ENCODE peak calls at places on chromosomes 13 and 19, in four cellular contexts. K is H1, N is GM12878, H is K562. A is an unnamed sample.

GRCh38 chr13:94784066-94784465 is 71.7 kb upstream of the SOX21 start:
- DNase-seq in K (no peak), N (no peak), H (no peak), A (no peak)

GRCh38 chr19:46015080-46015960 is 7.5 kb downstream of the PGLYRP1 start:
- DNase-seq in K (peak; percentile 93), N (no peak), H (peak; percentile 76), A (no peak)

GRCh38 chr19:51398096-51398704 is 7.8 kb upstream of the C19orf84 start:
- DNase-seq in K (no peak), N (no peak), H (peak; percentile 36), A (peak; percentile 40)

GRCh38 chr13:23681253-23681652 is 111.0 kb downstream of the TNFRSF19 start:
- DNase-seq in K (no peak), N (no peak), H (no peak), A (no peak)

GRCh38 chr19:7528522-7529245 is 6.3 kb downstream of the MCOLN1 start:
- DNase-seq in K (no peak), N (no peak), H (no peak), A (no peak)

GRCh38 chr19:2625434-2625833 is 77.1 kb downstream of the GNG7 start:
- DNase-seq in K (no peak), N (no peak), H (no peak), A (no peak)

GRCh38 chr19:48683349-48683748 is 10.5 kb upstream of the NTN5 start:
- DNase-seq in K (no peak), N (no peak), H (no peak), A (no peak)

GRCh38 chr19:2636142-2636896 is 66.2 kb downstream of the GNG7 start:
- DNase-seq in K (no peak), N (no peak), H (no peak), A (no peak)

GRCh38 chr19:6723108-6723618 is 2.7 kb upstream of the C3 start:
- DNase-seq in K (no peak), N (no peak), H (no peak), A (peak; percentile 93)

GRCh38 chr19:48530044-48530720 is 18.5 kb upstream of the LMTK3 start:
- DNase-seq in K (no peak), N (no peak), H (no peak), A (no peak)

GRCh38 chr19:13600091-13600490 is 93.8 kb upstream of the CACNA1A start:
- DNase-seq in K (no peak), N (no peak), H (no peak), A (no peak)

GRCh38 chr13:111950697-111951096 is 116.3 kb upstream of the SOX1 start:
- DNase-seq in K (no peak), N (no peak), H (no peak), A (no peak)
- TF ChIP-seq CBX5 in K (no peak), N (no peak), H (no peak), A (no peak)

GRCh38 chr13:76123548-76123947 is 487.4 kb downstream of the LMO7 start:
- DNase-seq in K (no peak), N (no peak), H (no peak), A (no peak)
- TF ChIP-seq CBX5 in K (no peak), N (no peak), H (no peak), A (no peak)

GRCh38 chr13:63198076-63198475 is 1782.4 kb upstream of the PCDH20 start:
- DNase-seq in K (no peak), N (no peak), H (no peak), A (no peak)
- TF ChIP-seq CBX5 in K (no peak), N (no peak), H (no peak), A (no peak)

GRCh38 chr19:5445667-5446066 is 9.6 kb upstream of the ZNRF4 start:
- DNase-seq in K (no peak), N (no peak), H (peak; percentile 24), A (no peak)

GRCh38 chr19:5448374-5448773 is 6.8 kb upstream of the ZNRF4 start:
- DNase-seq in K (no peak), N (no peak), H (no peak), A (no peak)

GRCh38 chr19:5445071-5445470 is 10.1 kb upstream of the ZNRF4 start:
- DNase-seq in K (no peak), N (no peak), H (no peak), A (no peak)

GRCh38 chr19:5450482-5450881 is 4.7 kb upstream of the ZNRF4 start:
- DNase-seq in K (no peak), N (no peak), H (no peak), A (no peak)

GRCh38 chr19:5447700-5448311 is 7.4 kb upstream of the ZNRF4 start:
- DNase-seq in K (no peak), N (no peak), H (no peak), A (no peak)
- TF ChIP-seq CBX5 in K (no peak), N (no peak), H (no peak), A (no peak)

GRCh38 chr13:34372581-34372980 is 554.6 kb downstream of the RFC3 start:
- DNase-seq in K (no peak), N (no peak), H (no peak), A (no peak)
- TF ChIP-seq CBX5 in K (no peak), N (no peak), H (no peak), A (no peak)

GRCh38 chr19:19134687-19135158 is 3.6 kb downstream of the TMEM161A start:
- DNase-seq in K (peak; percentile 89), N (no peak), H (peak; percentile 88), A (no peak)
- TF ChIP-seq CBX5 in K (no peak), N (no peak), H (no peak), A (no peak)

GRCh38 chr19:17292301-17293074 is 10.7 kb downstream of the ABHD8 start:
- DNase-seq in K (peak; percentile 98), N (peak; percentile 46), H (peak; percentile 95), A (peak; percentile 51)
- TF ChIP-seq CBX5 in K (no peak), N (no peak), H (no peak), A (no peak)

DNA sequence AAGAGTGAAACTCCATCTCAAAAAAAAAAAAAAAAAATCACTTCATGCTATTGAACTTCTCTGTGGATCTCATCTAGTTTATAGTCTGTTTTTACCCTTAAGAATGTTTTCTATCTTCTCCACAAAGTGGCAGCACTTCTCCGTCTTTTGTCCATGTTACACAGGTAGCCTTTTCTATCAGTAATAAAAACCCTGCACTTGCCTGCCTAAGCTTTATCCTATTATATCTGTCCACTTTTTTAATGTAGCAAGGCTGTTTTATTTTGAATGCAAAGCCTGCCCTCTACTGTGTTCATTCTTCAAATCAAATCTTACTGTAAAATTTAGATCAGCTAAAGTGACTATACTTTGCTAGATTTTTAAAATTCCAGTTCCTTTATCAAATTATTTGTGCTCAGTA is 124.0 kb downstream of the STOML3 start:
- DNase-seq in K (no peak), N (no peak), H (no peak), A (peak; percentile 5)
- TF ChIP-seq CBX5 in K (no peak), N (no peak), H (no peak), A (no peak)